ENCODE peak calls at places on chromosomes 13 and 19, in seven cellular contexts. M is B cell, N is cardiac muscle cell, O is omental fat pad, P is heart right ventricle, B is brain microvascular endothelial cell, I is thoracic aorta. K is an unnamed sample.

GRCh38 chr19:49938662-49939061 is 9.4 kb upstream of the NUP62 start:
- DNase-seq in N (no peak), M (no peak), O (no peak), P (no peak), B (no peak), I (no peak), K (no peak)

GRCh38 chr13:83995930-83996329 is 113.7 kb upstream of the SLITRK1 start:
- DNase-seq in P (no peak), B (no peak), M (no peak), I (no peak), O (no peak), N (no peak), K (no peak)

GRCh38 chr19:18484992-18485391 is 36.9 kb downstream of the ELL start:
- DNase-seq in O (no peak), P (no peak), I (no peak), B (no peak), M (no peak), N (no peak), K (no peak)

GRCh38 chr19:8423821-8424223 is 10.7 kb downstream of the MARCHF2 start:
- DNase-seq in B (peak), N (peak), I (peak), M (no peak), O (peak), P (peak), K (no peak)

GRCh38 chr19:3316659-3317207 is 49.6 kb upstream of the NFIC start:
- DNase-seq in B (no peak), I (no peak), O (no peak), M (no peak), P (no peak), N (no peak), K (no peak)

GRCh38 chr19:38478273-38478971 is 44.9 kb downstream of the RYR1 start:
- DNase-seq in N (peak), B (peak), O (no peak), P (no peak), I (no peak), M (no peak), K (no peak)

GRCh38 chr13:87498681-87499080 is 172.5 kb upstream of the SLITRK5 start:
- DNase-seq in I (no peak), O (no peak), B (no peak), N (no peak), P (no peak), M (no peak), K (no peak)

GRCh38 chr13:27667946-27668345 is 46.3 kb downstream of the POLR1D start:
- DNase-seq in B (peak), P (no peak), I (no peak), O (no peak), N (peak), M (no peak), K (no peak)

GRCh38 chr13:105979586-105979985 is 555.9 kb downstream of the EFNB2 start:
- DNase-seq in M (no peak), I (no peak), O (no peak), P (no peak), N (peak), B (peak), K (no peak)

GRCh38 chr13:112839347-112840105 is 129.5 kb upstream of the MCF2L start:
- DNase-seq in P (no peak), O (no peak), M (no peak), N (peak), I (no peak), B (peak), K (no peak)

GRCh38 chr13:32811297-32811800 is 204.9 kb upstream of the KL start:
- DNase-seq in P (no peak), B (peak), O (no peak), N (no peak), M (peak), I (no peak), K (no peak)

GRCh38 chr13:95100525-95101121 is 200.6 kb downstream of the ABCC4 start:
- DNase-seq in O (no peak), P (no peak), I (no peak), B (peak), N (no peak), M (no peak), K (no peak)

GRCh38 chr19:39166571-39167391 is 30.0 kb upstream of the NCCRP1 start:
- DNase-seq in M (no peak), I (no peak), B (no peak), O (no peak), P (peak), N (no peak), K (no peak)

GRCh38 chr19:10580979-10581631 is 6.0 kb downstream of the AP1M2 start:
- DNase-seq in P (peak), O (peak), M (peak), N (peak), I (peak), B (peak), K (peak)

GRCh38 chr13:104143760-104144406 is 1077.7 kb upstream of the SLC10A2 start:
- DNase-seq in N (no peak), O (no peak), I (no peak), M (no peak), P (no peak), B (no peak), K (no peak)

GRCh38 chr19:38736036-38736412 is 8.2 kb downstream of the CAPN12 start:
- DNase-seq in N (no peak), P (peak), M (peak), B (no peak), O (no peak), I (no peak), K (peak)

GRCh38 chr19:28044477-28044876 is 1168.5 kb downstream of the UQCRFS1 start:
- DNase-seq in M (no peak), I (no peak), B (no peak), O (no peak), P (no peak), N (no peak), K (no peak)

GRCh38 chr19:28051047-28051446 is 1161.9 kb downstream of the UQCRFS1 start:
- DNase-seq in M (no peak), P (no peak), I (no peak), N (no peak), O (no peak), B (no peak), K (no peak)

GRCh38 chr19:28045621-28046020 is 1167.3 kb downstream of the UQCRFS1 start:
- DNase-seq in B (no peak), M (no peak), P (no peak), N (no peak), O (no peak), I (no peak), K (no peak)

GRCh38 chr19:28049875-28050274 is 1163.1 kb downstream of the UQCRFS1 start:
- DNase-seq in M (no peak), O (no peak), I (no peak), B (no peak), P (no peak), N (no peak), K (no peak)

GRCh38 chr19:28046932-28047331 is 1166.0 kb downstream of the UQCRFS1 start:
- DNase-seq in N (no peak), M (no peak), I (no peak), P (no peak), B (no peak), O (no peak), K (no peak)
- TF ChIP-seq CTCF in N (no peak), M (no peak), I (no peak), P (no peak), B (no peak), O (no peak), K (no peak)

DNA sequence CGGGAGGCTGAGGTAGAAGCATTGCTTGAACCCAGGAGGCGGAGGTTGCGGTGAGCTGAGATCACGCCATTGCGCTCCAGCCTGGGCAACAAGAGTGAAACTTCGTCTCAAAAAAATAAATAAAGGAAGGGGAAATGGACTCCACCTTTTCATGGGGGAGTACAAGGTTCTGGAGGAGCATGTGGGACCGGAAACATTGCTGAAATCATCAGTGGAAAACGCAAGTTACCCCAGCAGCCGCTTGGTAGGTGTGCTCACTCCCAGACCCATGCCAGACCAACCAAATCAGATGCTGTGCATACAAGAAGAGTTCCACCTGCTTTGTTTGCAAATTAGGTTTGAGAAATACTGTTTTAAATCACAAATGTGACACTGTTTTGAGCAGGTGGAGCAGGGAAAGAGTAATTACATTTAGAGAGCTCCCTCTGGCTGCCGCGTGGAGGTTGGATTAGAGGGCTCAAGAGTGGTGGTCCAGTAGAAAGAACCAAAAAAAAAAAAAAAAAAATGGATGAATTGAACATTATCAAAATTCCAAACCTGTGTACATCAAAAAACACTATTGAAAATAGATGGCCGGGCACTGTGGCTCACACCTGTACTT is 4.9 kb downstream of the ERICH4 start:
- DNase-seq in M (no peak), I (no peak), P (no peak), B (no peak), N (no peak), O (no peak), K (no peak)
- TF ChIP-seq CTCF in M (no peak), I (no peak), P (no peak), B (no peak), N (peak), O (no peak), K (no peak)

DNA sequence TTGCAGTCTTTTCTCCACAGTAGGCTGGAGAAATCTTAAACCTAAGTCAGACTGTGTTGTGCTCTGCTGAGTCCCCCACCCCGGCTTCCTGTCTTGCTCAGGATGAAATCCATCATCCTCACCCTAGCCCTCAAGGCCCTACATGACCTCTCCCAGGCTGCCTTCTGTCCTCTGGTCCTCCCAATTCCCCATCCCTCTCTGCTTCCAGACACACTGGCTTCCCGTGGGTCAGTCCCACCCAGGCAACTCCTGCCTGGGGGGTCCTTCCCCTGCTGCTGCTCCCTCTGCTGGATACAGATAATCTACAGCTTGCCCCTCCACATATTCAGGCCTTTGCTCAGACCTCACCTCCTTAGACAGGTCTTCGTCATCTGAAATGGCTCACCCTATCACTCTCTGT is 18.4 kb upstream of the CBY2 start:
- DNase-seq in N (no peak), P (no peak), B (no peak), I (no peak), M (no peak), O (no peak), K (no peak)
- TF ChIP-seq CTCF in N (no peak), P (no peak), B (peak), I (no peak), M (no peak), O (no peak), K (no peak)

GRCh38 chr13:29595380-29596063 is at the start of gene SLC7A1:
- DNase-seq in N (peak), O (peak), B (peak), M (peak), I (peak), P (peak), K (peak)
- TF ChIP-seq CTCF in N (no peak), O (no peak), B (peak), M (no peak), I (peak), P (no peak), K (no peak)

DNA sequence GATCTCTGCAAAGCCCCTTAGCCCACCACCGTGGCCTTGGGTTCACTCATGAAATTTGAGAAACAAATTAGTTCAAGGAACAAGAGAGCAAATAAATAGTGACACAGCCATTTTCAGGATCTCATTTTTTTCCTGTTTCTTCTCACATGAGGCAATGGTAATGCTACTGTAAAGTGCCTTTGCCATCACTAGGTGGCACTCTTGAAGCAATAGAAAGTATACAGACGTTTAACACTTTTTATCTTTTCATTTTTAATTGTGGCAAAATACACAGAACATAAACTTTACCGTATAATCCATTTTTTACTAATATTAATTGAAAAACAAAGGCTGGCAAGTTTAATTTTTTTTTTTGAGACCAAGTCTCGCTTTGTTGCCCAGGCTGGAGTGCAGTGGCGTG is 76.9 kb upstream of the ZNF835 start:
- DNase-seq in O (no peak), B (peak), I (no peak), N (peak), M (no peak), P (no peak), K (no peak)
- TF ChIP-seq CTCF in O (no peak), B (no peak), I (peak), N (peak), M (no peak), P (peak), K (no peak)

GRCh38 chr13:59408738-59409137 is 755.0 kb downstream of the DIAPH3 start:
- DNase-seq in O (no peak), I (no peak), B (no peak), N (no peak), M (no peak), P (no peak), K (no peak)
- TF ChIP-seq CTCF in O (no peak), I (no peak), B (no peak), N (no peak), M (no peak), P (no peak), K (no peak)

GRCh38 chr19:29634002-29634401 is 27.9 kb downstream of the POP4 start:
- DNase-seq in O (no peak), N (no peak), M (no peak), I (no peak), B (no peak), P (no peak), K (no peak)
- TF ChIP-seq CTCF in O (no peak), N (no peak), M (no peak), I (no peak), B (no peak), P (no peak), K (no peak)

DNA sequence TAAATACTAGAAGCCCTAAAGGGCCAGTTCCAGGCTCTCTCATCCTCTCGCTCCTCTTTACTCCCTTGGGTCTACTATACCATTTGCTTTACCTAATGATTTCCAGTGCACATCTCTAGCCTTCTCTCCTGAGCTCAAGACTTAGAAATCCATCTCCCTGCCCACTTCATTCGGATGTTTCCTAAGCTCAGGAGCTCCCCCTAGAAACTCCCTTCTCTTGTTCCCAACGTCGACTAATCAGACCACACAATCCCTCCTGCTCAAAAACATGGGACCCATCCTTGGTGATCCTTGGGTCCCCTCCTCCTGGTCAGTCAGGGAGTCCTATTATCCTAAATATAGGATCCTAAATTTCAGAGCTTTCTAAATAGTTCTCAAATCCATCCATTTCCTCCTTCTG is 21.1 kb upstream of the STK24 start:
- DNase-seq in I (no peak), P (no peak), M (no peak), O (no peak), B (no peak), N (peak), K (no peak)
- TF ChIP-seq CTCF in I (no peak), P (no peak), M (no peak), O (no peak), B (peak), N (peak), K (no peak)

DNA sequence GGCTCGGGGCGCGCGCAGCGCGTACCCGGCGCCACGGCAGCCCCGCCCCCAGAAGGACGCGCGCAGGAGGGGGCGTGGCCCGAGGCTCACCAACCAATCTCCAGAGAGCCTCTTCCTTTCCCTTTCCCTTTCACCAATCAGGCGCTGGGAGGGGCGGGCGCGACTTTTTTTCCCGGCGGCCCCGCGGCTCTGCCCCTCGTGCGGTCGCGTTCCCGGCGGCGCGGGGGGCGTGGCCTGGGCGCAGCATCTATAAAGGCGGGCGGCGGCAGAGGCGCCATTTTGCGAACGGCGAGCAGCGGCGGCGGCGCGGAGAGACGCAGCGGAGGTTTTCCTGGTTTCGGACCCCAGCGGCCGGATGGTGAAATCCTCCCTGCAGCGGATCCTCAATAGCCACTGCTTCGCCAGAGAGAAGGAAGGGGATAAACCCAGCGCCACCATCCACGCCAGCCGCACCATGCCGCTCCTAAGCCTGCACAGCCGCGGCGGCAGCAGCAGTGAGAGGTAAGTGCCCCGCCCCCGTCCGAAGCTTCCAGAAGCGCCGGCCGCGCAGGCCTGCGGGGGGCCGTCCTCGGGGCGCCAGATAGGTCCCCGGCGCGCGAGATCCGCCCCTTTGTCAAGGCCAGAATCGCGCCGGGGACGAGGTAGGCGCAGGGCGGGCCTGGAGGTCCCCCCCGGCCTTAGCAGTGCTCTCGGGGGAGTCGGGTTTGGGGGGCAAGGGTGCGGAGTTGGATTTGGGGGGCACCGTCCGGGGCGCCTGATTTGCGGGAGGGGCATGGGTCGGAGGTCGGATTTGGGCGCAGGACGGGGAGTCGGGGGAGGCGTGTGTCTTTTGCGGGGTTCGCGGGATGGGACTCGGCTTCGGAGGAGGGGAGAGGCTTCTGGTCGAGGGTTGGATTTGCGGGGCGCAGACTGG is 12.5 kb downstream of the PEAK3 start:
- DNase-seq in B (peak), N (peak), M (peak), O (peak), I (peak), P (peak), K (peak)
- TF ChIP-seq CTCF in B (peak), N (no peak), M (no peak), O (no peak), I (no peak), P (no peak), K (no peak)